ENCODE peak calls at places on chromosomes 5 and 9, in ten cellular contexts. One of them, this sample, is unnamed.

GRCh38 chr9:112288029-112288428 is 45.4 kb downstream of the PTBP3 start:
- DNase-seq in lower leg skin: no peak
- DNase-seq in RWPE1: no peak
- DNase-seq in NAMALWA: no peak
- DNase-seq in renal cortical epithelial cell: no peak
- DNase-seq in NCI-H82: no peak
- DNase-seq in heart right ventricle: no peak
- DNase-seq in T-helper 2 cell: no peak
- DNase-seq in GM18507: no peak
- DNase-seq in hypothalamus: no peak
- DNase-seq in this sample: no peak

GRCh38 chr5:50655067-50655809 is 11.2 kb upstream of the PARP8 start:
- DNase-seq in lower leg skin: no peak
- DNase-seq in RWPE1: no peak
- DNase-seq in NAMALWA: peak
- DNase-seq in renal cortical epithelial cell: no peak
- DNase-seq in NCI-H82: no peak
- DNase-seq in heart right ventricle: no peak
- DNase-seq in T-helper 2 cell: no peak
- DNase-seq in GM18507: no peak
- DNase-seq in hypothalamus: no peak
- DNase-seq in this sample: no peak

GRCh38 chr5:137496919-137497318 is 2.2 kb downstream of the SPOCK1 start:
- DNase-seq in lower leg skin: no peak
- DNase-seq in RWPE1: no peak
- DNase-seq in NAMALWA: no peak
- DNase-seq in renal cortical epithelial cell: no peak
- DNase-seq in NCI-H82: no peak
- DNase-seq in heart right ventricle: no peak
- DNase-seq in T-helper 2 cell: no peak
- DNase-seq in GM18507: no peak
- DNase-seq in hypothalamus: no peak
- DNase-seq in this sample: no peak

GRCh38 chr5:179242676-179243075 is 102.6 kb downstream of the ADAMTS2 start:
- DNase-seq in lower leg skin: peak
- DNase-seq in RWPE1: no peak
- DNase-seq in NAMALWA: no peak
- DNase-seq in renal cortical epithelial cell: no peak
- DNase-seq in NCI-H82: peak
- DNase-seq in heart right ventricle: no peak
- DNase-seq in T-helper 2 cell: no peak
- DNase-seq in GM18507: no peak
- DNase-seq in hypothalamus: no peak
- DNase-seq in this sample: peak

GRCh38 chr9:78682206-78682605 is 385.3 kb downstream of the PSAT1 start:
- DNase-seq in lower leg skin: no peak
- DNase-seq in RWPE1: no peak
- DNase-seq in NAMALWA: peak
- DNase-seq in renal cortical epithelial cell: no peak
- DNase-seq in NCI-H82: peak
- DNase-seq in heart right ventricle: no peak
- DNase-seq in T-helper 2 cell: no peak
- DNase-seq in GM18507: no peak
- DNase-seq in hypothalamus: no peak
- DNase-seq in this sample: no peak

GRCh38 chr9:26809795-26810194 is 82.8 kb downstream of the CAAP1 start:
- DNase-seq in lower leg skin: no peak
- DNase-seq in RWPE1: peak
- DNase-seq in NAMALWA: no peak
- DNase-seq in renal cortical epithelial cell: peak
- DNase-seq in NCI-H82: no peak
- DNase-seq in heart right ventricle: no peak
- DNase-seq in T-helper 2 cell: no peak
- DNase-seq in GM18507: no peak
- DNase-seq in hypothalamus: no peak
- DNase-seq in this sample: no peak

GRCh38 chr5:131994533-131995226 is 16.8 kb downstream of the ACSL6 start:
- DNase-seq in lower leg skin: no peak
- DNase-seq in RWPE1: no peak
- DNase-seq in NAMALWA: no peak
- DNase-seq in renal cortical epithelial cell: no peak
- DNase-seq in NCI-H82: no peak
- DNase-seq in heart right ventricle: no peak
- DNase-seq in T-helper 2 cell: no peak
- DNase-seq in GM18507: no peak
- DNase-seq in hypothalamus: no peak
- DNase-seq in this sample: no peak

GRCh38 chr9:73683862-73684591 is 532.4 kb downstream of the ANXA1 start:
- DNase-seq in lower leg skin: no peak
- DNase-seq in RWPE1: peak
- DNase-seq in NAMALWA: peak
- DNase-seq in renal cortical epithelial cell: peak
- DNase-seq in NCI-H82: peak
- DNase-seq in heart right ventricle: no peak
- DNase-seq in T-helper 2 cell: no peak
- DNase-seq in GM18507: no peak
- DNase-seq in hypothalamus: no peak
- DNase-seq in this sample: no peak

GRCh38 chr5:152723482-152723881 is 318.4 kb upstream of the NMUR2 start:
- DNase-seq in lower leg skin: no peak
- DNase-seq in RWPE1: no peak
- DNase-seq in NAMALWA: no peak
- DNase-seq in renal cortical epithelial cell: no peak
- DNase-seq in NCI-H82: peak
- DNase-seq in heart right ventricle: no peak
- DNase-seq in T-helper 2 cell: no peak
- DNase-seq in GM18507: no peak
- DNase-seq in hypothalamus: no peak
- DNase-seq in this sample: no peak

GRCh38 chr5:140725799-140726471 is 25.7 kb downstream of the ZMAT2 start:
- DNase-seq in lower leg skin: no peak
- DNase-seq in RWPE1: peak
- DNase-seq in NAMALWA: no peak
- DNase-seq in renal cortical epithelial cell: peak
- DNase-seq in NCI-H82: peak
- DNase-seq in heart right ventricle: peak
- DNase-seq in T-helper 2 cell: peak
- DNase-seq in GM18507: peak
- DNase-seq in hypothalamus: no peak
- DNase-seq in this sample: no peak

GRCh38 chr9:109801484-109801883 is 21.5 kb downstream of the PALM2AKAP2 start:
- DNase-seq in lower leg skin: no peak
- DNase-seq in RWPE1: no peak
- DNase-seq in NAMALWA: no peak
- DNase-seq in renal cortical epithelial cell: no peak
- DNase-seq in NCI-H82: no peak
- DNase-seq in heart right ventricle: no peak
- DNase-seq in T-helper 2 cell: no peak
- DNase-seq in GM18507: no peak
- DNase-seq in hypothalamus: no peak
- DNase-seq in this sample: no peak

GRCh38 chr9:16062542-16063240 is 509.8 kb downstream of the CCDC171 start:
- DNase-seq in lower leg skin: no peak
- DNase-seq in RWPE1: peak
- DNase-seq in NAMALWA: no peak
- DNase-seq in renal cortical epithelial cell: peak
- DNase-seq in NCI-H82: no peak
- DNase-seq in heart right ventricle: no peak
- DNase-seq in T-helper 2 cell: no peak
- DNase-seq in GM18507: no peak
- DNase-seq in hypothalamus: no peak
- DNase-seq in this sample: no peak

GRCh38 chr5:24365406-24365805 is 279.4 kb downstream of the CDH10 start:
- DNase-seq in lower leg skin: no peak
- DNase-seq in RWPE1: no peak
- DNase-seq in NAMALWA: no peak
- DNase-seq in renal cortical epithelial cell: peak
- DNase-seq in NCI-H82: no peak
- DNase-seq in heart right ventricle: no peak
- DNase-seq in T-helper 2 cell: no peak
- DNase-seq in GM18507: no peak
- DNase-seq in hypothalamus: no peak
- DNase-seq in this sample: no peak

GRCh38 chr5:2751592-2752021 is at the start of gene IRX2:
- DNase-seq in lower leg skin: peak
- DNase-seq in RWPE1: peak
- DNase-seq in NAMALWA: no peak
- DNase-seq in renal cortical epithelial cell: peak
- DNase-seq in NCI-H82: peak
- DNase-seq in heart right ventricle: peak
- DNase-seq in T-helper 2 cell: no peak
- DNase-seq in GM18507: no peak
- DNase-seq in hypothalamus: peak
- DNase-seq in this sample: peak

GRCh38 chr5:14706615-14707021 is 42.1 kb downstream of the OTULIN start:
- DNase-seq in lower leg skin: no peak
- DNase-seq in RWPE1: no peak
- DNase-seq in NAMALWA: no peak
- DNase-seq in renal cortical epithelial cell: peak
- DNase-seq in NCI-H82: no peak
- DNase-seq in heart right ventricle: no peak
- DNase-seq in T-helper 2 cell: peak
- DNase-seq in GM18507: no peak
- DNase-seq in hypothalamus: no peak
- DNase-seq in this sample: no peak

GRCh38 chr9:83231039-83231438 is 168.1 kb upstream of the RASEF start:
- DNase-seq in lower leg skin: no peak
- DNase-seq in RWPE1: peak
- DNase-seq in NAMALWA: peak
- DNase-seq in renal cortical epithelial cell: peak
- DNase-seq in NCI-H82: peak
- DNase-seq in heart right ventricle: no peak
- DNase-seq in T-helper 2 cell: no peak
- DNase-seq in GM18507: no peak
- DNase-seq in hypothalamus: no peak
- DNase-seq in this sample: no peak

GRCh38 chr5:76785493-76785892 is 33.3 kb upstream of the F2RL1 start:
- DNase-seq in lower leg skin: no peak
- DNase-seq in RWPE1: peak
- DNase-seq in NAMALWA: no peak
- DNase-seq in renal cortical epithelial cell: peak
- DNase-seq in NCI-H82: no peak
- DNase-seq in heart right ventricle: no peak
- DNase-seq in T-helper 2 cell: no peak
- DNase-seq in GM18507: no peak
- DNase-seq in hypothalamus: no peak
- DNase-seq in this sample: no peak

GRCh38 chr9:38718148-38718547 is 1.8 kb downstream of the FAM240B start:
- DNase-seq in lower leg skin: no peak
- DNase-seq in RWPE1: no peak
- DNase-seq in NAMALWA: no peak
- DNase-seq in renal cortical epithelial cell: no peak
- DNase-seq in NCI-H82: no peak
- DNase-seq in heart right ventricle: no peak
- DNase-seq in T-helper 2 cell: no peak
- DNase-seq in GM18507: no peak
- DNase-seq in hypothalamus: no peak
- DNase-seq in this sample: no peak

GRCh38 chr9:38017149-38017884 is 51.7 kb downstream of the SHB start:
- DNase-seq in lower leg skin: no peak
- DNase-seq in RWPE1: no peak
- DNase-seq in NAMALWA: no peak
- DNase-seq in renal cortical epithelial cell: peak
- DNase-seq in NCI-H82: no peak
- DNase-seq in heart right ventricle: peak
- DNase-seq in T-helper 2 cell: no peak
- DNase-seq in GM18507: no peak
- DNase-seq in hypothalamus: peak
- DNase-seq in this sample: no peak

GRCh38 chr9:107992269-107992668 is 502.7 kb upstream of the KLF4 start:
- DNase-seq in lower leg skin: no peak
- DNase-seq in RWPE1: no peak
- DNase-seq in NAMALWA: no peak
- DNase-seq in renal cortical epithelial cell: no peak
- DNase-seq in NCI-H82: no peak
- DNase-seq in heart right ventricle: no peak
- DNase-seq in T-helper 2 cell: no peak
- DNase-seq in GM18507: no peak
- DNase-seq in hypothalamus: no peak
- DNase-seq in this sample: no peak

GRCh38 chr5:127446626-127447025 is 70.8 kb upstream of the PRRC1 start:
- DNase-seq in lower leg skin: no peak
- DNase-seq in RWPE1: no peak
- DNase-seq in NAMALWA: no peak
- DNase-seq in renal cortical epithelial cell: no peak
- DNase-seq in NCI-H82: peak
- DNase-seq in heart right ventricle: no peak
- DNase-seq in T-helper 2 cell: no peak
- DNase-seq in GM18507: no peak
- DNase-seq in hypothalamus: no peak
- DNase-seq in this sample: no peak

GRCh38 chr5:102760815-102761214 is 5.7 kb downstream of the PAM start:
- DNase-seq in lower leg skin: no peak
- DNase-seq in RWPE1: no peak
- DNase-seq in NAMALWA: no peak
- DNase-seq in renal cortical epithelial cell: no peak
- DNase-seq in NCI-H82: peak
- DNase-seq in heart right ventricle: no peak
- DNase-seq in T-helper 2 cell: no peak
- DNase-seq in GM18507: no peak
- DNase-seq in hypothalamus: no peak
- DNase-seq in this sample: peak

GRCh38 chr5:111945535-111945934 is 188.5 kb upstream of the NREP start:
- DNase-seq in lower leg skin: no peak
- DNase-seq in RWPE1: no peak
- DNase-seq in NAMALWA: no peak
- DNase-seq in renal cortical epithelial cell: no peak
- DNase-seq in NCI-H82: no peak
- DNase-seq in heart right ventricle: no peak
- DNase-seq in T-helper 2 cell: no peak
- DNase-seq in GM18507: no peak
- DNase-seq in hypothalamus: no peak
- DNase-seq in this sample: no peak

GRCh38 chr9:20592673-20593072 is 29.6 kb downstream of the MLLT3 start:
- DNase-seq in lower leg skin: no peak
- DNase-seq in RWPE1: peak
- DNase-seq in NAMALWA: no peak
- DNase-seq in renal cortical epithelial cell: peak
- DNase-seq in NCI-H82: no peak
- DNase-seq in heart right ventricle: no peak
- DNase-seq in T-helper 2 cell: no peak
- DNase-seq in GM18507: no peak
- DNase-seq in hypothalamus: no peak
- DNase-seq in this sample: no peak

GRCh38 chr5:68381909-68382308 is 166.4 kb downstream of the PIK3R1 start:
- DNase-seq in lower leg skin: no peak
- DNase-seq in RWPE1: no peak
- DNase-seq in NAMALWA: no peak
- DNase-seq in renal cortical epithelial cell: no peak
- DNase-seq in NCI-H82: no peak
- DNase-seq in heart right ventricle: no peak
- DNase-seq in T-helper 2 cell: no peak
- DNase-seq in GM18507: no peak
- DNase-seq in hypothalamus: no peak
- DNase-seq in this sample: peak

GRCh38 chr5:12242960-12243888 is 339.0 kb upstream of the CTNND2 start:
- DNase-seq in lower leg skin: no peak
- DNase-seq in RWPE1: peak
- DNase-seq in NAMALWA: no peak
- DNase-seq in renal cortical epithelial cell: peak
- DNase-seq in NCI-H82: no peak
- DNase-seq in heart right ventricle: no peak
- DNase-seq in T-helper 2 cell: no peak
- DNase-seq in GM18507: no peak
- DNase-seq in hypothalamus: no peak
- DNase-seq in this sample: no peak

GRCh38 chr9:73853547-73853946 is 643.6 kb upstream of the RORB start:
- DNase-seq in lower leg skin: no peak
- DNase-seq in RWPE1: no peak
- DNase-seq in NAMALWA: no peak
- DNase-seq in renal cortical epithelial cell: no peak
- DNase-seq in NCI-H82: no peak
- DNase-seq in heart right ventricle: no peak
- DNase-seq in T-helper 2 cell: no peak
- DNase-seq in GM18507: no peak
- DNase-seq in hypothalamus: no peak
- DNase-seq in this sample: no peak

GRCh38 chr5:148382961-148383360 is 797 bp upstream of the FBXO38 start:
- DNase-seq in lower leg skin: no peak
- DNase-seq in RWPE1: no peak
- DNase-seq in NAMALWA: no peak
- DNase-seq in renal cortical epithelial cell: peak
- DNase-seq in NCI-H82: peak
- DNase-seq in heart right ventricle: no peak
- DNase-seq in T-helper 2 cell: no peak
- DNase-seq in GM18507: no peak
- DNase-seq in hypothalamus: no peak
- DNase-seq in this sample: no peak